ENCODE peak calls at places on chromosomes 13 and 19, in seven cellular contexts. H, R, S, Z, B, A and J are unnamed samples.

GRCh38 chr13:113769881-113770280 is 10.9 kb downstream of the TMEM255B start:
- DNase-seq in H (no peak), R (no peak), S (no peak), Z (no peak), B (no peak), A (no peak), J (no peak)

GRCh38 chr19:39212377-39212742 is 8.3 kb upstream of the SYCN start:
- DNase-seq in H (no peak), R (peak; percentile 54), S (peak; percentile 88), Z (peak; percentile 46), B (peak; percentile 53), A (peak; percentile 32), J (peak; percentile 71)

GRCh38 chr13:24041822-24042221 is 118.7 kb upstream of the SPATA13 start:
- DNase-seq in H (no peak), R (no peak), S (no peak), Z (no peak), B (no peak), A (no peak), J (no peak)

GRCh38 chr19:50252111-50252886 is 48.9 kb downstream of the MYH14 start:
- DNase-seq in H (no peak), R (peak; percentile 4), S (peak; percentile 69), Z (no peak), B (peak; percentile 24), A (peak; percentile 4), J (peak; percentile 27)

GRCh38 chr19:18053571-18054219 is 33.0 kb downstream of the IL12RB1 start:
- DNase-seq in H (no peak), R (no peak), S (no peak), Z (no peak), B (no peak), A (no peak), J (no peak)

GRCh38 chr19:4012975-4013634 is 5.6 kb downstream of the PIAS4 start:
- DNase-seq in H (no peak), R (no peak), S (no peak), Z (no peak), B (no peak), A (no peak), J (no peak)

GRCh38 chr19:52963229-52963760 is 614 bp upstream of the ZNF816 start:
- DNase-seq in H (no peak), R (no peak), S (peak; percentile 53), Z (peak; percentile 37), B (no peak), A (no peak), J (peak; percentile 61)

GRCh38 chr13:109782823-109783411 is 3.5 kb downstream of the IRS2 start:
- DNase-seq in H (no peak), R (no peak), S (no peak), Z (no peak), B (no peak), A (no peak), J (no peak)

GRCh38 chr13:99996177-99996705 is 14.7 kb downstream of the ZIC2 start:
- DNase-seq in H (no peak), R (no peak), S (peak; percentile 24), Z (no peak), B (no peak), A (no peak), J (peak; percentile 57)

GRCh38 chr19:44590245-44591059 is 22.9 kb upstream of the IGSF23 start:
- DNase-seq in H (no peak), R (no peak), S (no peak), Z (no peak), B (no peak), A (no peak), J (no peak)

GRCh38 chr19:16594681-16595091 is 22.5 kb upstream of the SLC35E1 start:
- DNase-seq in H (no peak), R (peak; percentile 84), S (no peak), Z (no peak), B (no peak), A (peak; percentile 20), J (no peak)

GRCh38 chr19:38711726-38712153 is 32.5 kb downstream of the CAPN12 start:
- DNase-seq in H (no peak), R (no peak), S (no peak), Z (peak; percentile 68), B (no peak), A (no peak), J (no peak)

GRCh38 chr13:41496420-41497234 is 39.3 kb downstream of the RGCC start:
- DNase-seq in H (no peak), R (no peak), S (no peak), Z (no peak), B (no peak), A (no peak), J (no peak)

GRCh38 chr19:39409886-39410619 is 2.4 kb upstream of the PLEKHG2 start:
- DNase-seq in H (no peak), R (no peak), S (peak; percentile 62), Z (peak; percentile 92), B (peak; percentile 52), A (peak; percentile 67), J (peak; percentile 68)

GRCh38 chr13:32316476-32316875 is 1.2 kb downstream of the BRCA2 start:
- DNase-seq in H (no peak), R (no peak), S (no peak), Z (no peak), B (no peak), A (no peak), J (no peak)

GRCh38 chr19:55156202-55157063 is 1.1 kb downstream of the TNNI3 start:
- DNase-seq in H (peak; percentile 79), R (no peak), S (peak; percentile 99), Z (peak; percentile 81), B (peak; percentile 21), A (no peak), J (peak; percentile 97)

GRCh38 chr13:73399347-73400216 is 340.8 kb downstream of the KLF5 start:
- DNase-seq in H (no peak), R (no peak), S (peak; percentile 6), Z (no peak), B (no peak), A (no peak), J (no peak)

GRCh38 chr13:93771782-93772181 is 545.2 kb downstream of the GPC6 start:
- DNase-seq in H (no peak), R (no peak), S (no peak), Z (no peak), B (no peak), A (no peak), J (no peak)

GRCh38 chr19:36572593-36573019 is 486 bp downstream of the ZNF529 start:
- DNase-seq in H (peak; percentile 11), R (no peak), S (peak; percentile 15), Z (no peak), B (no peak), A (no peak), J (no peak)

GRCh38 chr19:35153701-35154534 is 617 bp upstream of the FXYD5 start:
- DNase-seq in H (peak; percentile 49), R (peak; percentile 69), S (peak; percentile 88), Z (peak; percentile 52), B (peak; percentile 77), A (peak; percentile 67), J (peak; percentile 79)

GRCh38 chr19:34580408-34580807 is 96.6 kb downstream of the SCGB2B2 start:
- DNase-seq in H (no peak), R (no peak), S (no peak), Z (no peak), B (no peak), A (no peak), J (no peak)

GRCh38 chr19:34128558-34129250 is 43.6 kb upstream of the LSM14A start:
- DNase-seq in H (no peak), R (no peak), S (no peak), Z (no peak), B (no peak), A (no peak), J (no peak)

GRCh38 chr19:4291200-4291732 is 10.9 kb downstream of the TMIGD2 start:
- DNase-seq in H (no peak), R (no peak), S (no peak), Z (no peak), B (no peak), A (no peak), J (peak; percentile 26)

GRCh38 chr13:111610077-111610476 is 289.6 kb downstream of the TEX29 start:
- DNase-seq in H (no peak), R (no peak), S (no peak), Z (no peak), B (no peak), A (no peak), J (no peak)

GRCh38 chr19:58560007-58560887 is 1.8 kb upstream of the UBE2M start:
- DNase-seq in H (no peak), R (no peak), S (no peak), Z (no peak), B (no peak), A (no peak), J (no peak)

GRCh38 chr19:20078696-20079095 is 896 bp downstream of the ZNF90 start:
- DNase-seq in H (peak; percentile 6), R (no peak), S (peak; percentile 55), Z (peak; percentile 42), B (no peak), A (no peak), J (peak; percentile 55)

GRCh38 chr19:46787040-46787330 is 1.4 kb downstream of the SLC1A5 start:
- DNase-seq in H (no peak), R (no peak), S (no peak), Z (no peak), B (no peak), A (no peak), J (no peak)

GRCh38 chr19:48568345-48568886 is 16.4 kb downstream of the SULT2B1 start:
- DNase-seq in H (peak; percentile 81), R (no peak), S (peak; percentile 65), Z (peak; percentile 93), B (no peak), A (no peak), J (peak; percentile 26)

GRCh38 chr19:12840091-12841079 is 2.1 kb downstream of the MAST1 start:
- DNase-seq in H (peak; percentile 94), R (no peak), S (peak; percentile 98), Z (peak; percentile 50), B (no peak), A (no peak), J (peak; percentile 98)